ENCODE peak calls at places on chromosome 13, in nine cellular contexts. O is T-helper 1 cell; R is AG04450; H is EH; K is activated B cell treated with CpG ODN at 0.5 μM for 24 hours; C is activated naive CD8-positive, alpha-beta T cell treated with anti-CD3 and anti-CD28 coated beads for 36 hours; Y is LoVo; F is stimulated activated CD4-positive, alpha-beta T cell treated with anti-CD3 and anti-CD28 coated beads, TNF-alpha, amount 100 ng/mL, for 1 hour; A is left cardiac atrium. P is an unnamed sample.

GRCh38 chr13:49421391-49421790 is 22.5 kb downstream of the CAB39L start:
- DNase-seq in O (no peak), R (no peak), H (peak), K (no peak), C (peak), Y (no peak), F (no peak), A (no peak), P (no peak)

GRCh38 chr13:27001705-27002104 is 169.9 kb downstream of the USP12 start:
- DNase-seq in O (no peak), R (no peak), H (no peak), K (no peak), C (no peak), Y (no peak), F (no peak), A (no peak), P (no peak)

GRCh38 chr13:20637811-20638210 is 65.7 kb upstream of the IL17D start:
- DNase-seq in O (no peak), R (no peak), H (no peak), K (no peak), C (no peak), Y (no peak), F (no peak), A (no peak), P (no peak)

GRCh38 chr13:106063591-106064308 is 471.7 kb downstream of the EFNB2 start:
- DNase-seq in O (no peak), R (peak), H (peak), K (no peak), C (no peak), Y (peak), F (no peak), A (no peak), P (no peak)

GRCh38 chr13:36666482-36667264 is 7.1 kb upstream of the SERTM1 start:
- DNase-seq in O (no peak), R (no peak), H (no peak), K (no peak), C (no peak), Y (no peak), F (no peak), A (no peak), P (no peak)

GRCh38 chr13:30108216-30108912 is 199.0 kb downstream of the KATNAL1 start:
- DNase-seq in O (no peak), R (no peak), H (no peak), K (no peak), C (no peak), Y (no peak), F (no peak), A (no peak), P (no peak)

GRCh38 chr13:65889368-65889767 is 1340.8 kb downstream of the PCDH9 start:
- DNase-seq in O (no peak), R (no peak), H (peak), K (no peak), C (no peak), Y (no peak), F (no peak), A (no peak), P (no peak)

GRCh38 chr13:83117046-83117445 is 765.2 kb downstream of the SLITRK1 start:
- DNase-seq in O (no peak), R (no peak), H (no peak), K (no peak), C (no peak), Y (no peak), F (no peak), A (no peak), P (no peak)

GRCh38 chr13:94433055-94433947 is 46.2 kb downstream of the DCT start:
- DNase-seq in O (no peak), R (no peak), H (no peak), K (no peak), C (peak), Y (no peak), F (no peak), A (peak), P (peak)